ENCODE peak calls at places on chromosome 10, in six cellular contexts. C is GM23248; G is CD8-positive, alpha-beta memory T cell; F is aorta; J is IMR-90; A is A549. Z is an unnamed sample.

GRCh38 chr10:116973946-116974345 is 31.0 kb downstream of the SHTN1 start:
- DNase-seq in C (peak), G (no peak), F (no peak), J (no peak), A (no peak), Z (no peak)

GRCh38 chr10:36089790-36090391 is 447.8 kb upstream of the FZD8 start:
- DNase-seq in C (no peak), G (no peak), F (no peak), J (no peak), A (no peak), Z (no peak)

GRCh38 chr10:113069595-113069994 is 119.5 kb downstream of the TCF7L2 start:
- DNase-seq in C (no peak), G (no peak), F (no peak), J (peak), A (no peak), Z (no peak)

GRCh38 chr10:36621346-36621745 is 504.1 kb upstream of the ANKRD30A start:
- DNase-seq in C (peak), G (no peak), F (no peak), J (peak), A (no peak), Z (no peak)

GRCh38 chr10:68103867-68104255 is 5.4 kb upstream of the MYPN start:
- DNase-seq in C (no peak), G (no peak), F (no peak), J (no peak), A (no peak), Z (no peak)

GRCh38 chr10:58776613-58777318 is 264.1 kb downstream of the BICC1 start:
- DNase-seq in C (no peak), G (no peak), F (no peak), J (no peak), A (no peak), Z (no peak)

GRCh38 chr10:73768881-73769280 is 13.0 kb upstream of the CHCHD1 start:
- DNase-seq in C (no peak), G (peak), F (no peak), J (no peak), A (no peak), Z (no peak)

GRCh38 chr10:14302035-14302434 is 28.7 kb downstream of the FRMD4A start:
- DNase-seq in C (peak), G (no peak), F (no peak), J (peak), A (no peak), Z (no peak)

GRCh38 chr10:43043342-43043772 is 33.5 kb upstream of the RET start:
- DNase-seq in C (no peak), G (no peak), F (peak), J (no peak), A (no peak), Z (no peak)

GRCh38 chr10:103872137-103872933 is 17.0 kb upstream of the SH3PXD2A start:
- DNase-seq in C (peak), G (no peak), F (no peak), J (peak), A (no peak), Z (no peak)

GRCh38 chr10:103870503-103870902 is 15.1 kb upstream of the SH3PXD2A start:
- DNase-seq in C (peak), G (no peak), F (no peak), J (peak), A (no peak), Z (no peak)

GRCh38 chr10:103868200-103868599 is 12.8 kb upstream of the SH3PXD2A start:
- DNase-seq in C (no peak), G (no peak), F (no peak), J (no peak), A (no peak), Z (no peak)

GRCh38 chr10:103869336-103869735 is 14.0 kb upstream of the SH3PXD2A start:
- DNase-seq in C (no peak), G (no peak), F (no peak), J (no peak), A (no peak), Z (no peak)

GRCh38 chr10:103871006-103871405 is 15.6 kb upstream of the SH3PXD2A start:
- DNase-seq in C (no peak), G (no peak), F (no peak), J (no peak), A (no peak), Z (no peak)
- H3K27ac ChIP-seq in C (peak), G (no peak), F (no peak), J (no peak), A (peak), Z (no peak)

GRCh38 chr10:102714621-102715455 is at the start of gene SFXN2:
- DNase-seq in C (peak), G (no peak), F (no peak), J (no peak), A (no peak), Z (peak)
- H3K27ac ChIP-seq in C (peak), G (peak), F (no peak), J (peak), A (peak), Z (peak)

GRCh38 chr10:44310762-44311562 is 73.9 kb downstream of the CXCL12 start:
- DNase-seq in C (peak), G (peak), F (peak), J (peak), A (peak), Z (peak)
- H3K27ac ChIP-seq in C (no peak), G (peak), F (no peak), J (no peak), A (peak), Z (no peak)

GRCh38 chr10:121668336-121669009 is 70.2 kb upstream of the FGFR2 start:
- DNase-seq in C (no peak), G (no peak), F (peak), J (no peak), A (no peak), Z (no peak)
- H3K27ac ChIP-seq in C (no peak), G (no peak), F (no peak), J (no peak), A (no peak), Z (peak)

GRCh38 chr10:29895436-29895835 is 163.9 kb downstream of the JCAD start:
- DNase-seq in C (peak), G (no peak), F (peak), J (peak), A (no peak), Z (no peak)
- H3K27ac ChIP-seq in C (peak), G (no peak), F (peak), J (no peak), A (no peak), Z (no peak)

DNA sequence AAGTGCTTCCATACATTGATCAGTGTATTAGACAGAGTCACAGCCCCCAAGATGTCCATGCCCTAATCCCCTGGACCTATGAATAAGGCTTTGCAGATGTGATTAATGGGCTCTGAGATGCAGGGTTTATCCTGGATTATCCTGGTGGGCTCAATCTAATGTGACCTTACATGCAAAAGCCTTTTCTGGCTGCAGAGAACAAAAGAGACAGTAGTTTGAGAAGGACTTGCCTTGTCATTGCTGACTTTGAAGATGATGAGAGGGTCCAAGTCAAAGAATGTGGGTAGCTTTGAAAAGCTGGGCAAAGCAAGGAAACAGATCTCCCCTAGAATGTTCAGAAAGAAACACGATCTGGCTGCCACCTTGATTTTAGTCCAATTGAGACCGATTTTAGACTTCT is 238.7 kb downstream of the CCSER2 start:
- DNase-seq in C (no peak), G (no peak), F (no peak), J (no peak), A (no peak), Z (no peak)
- H3K27ac ChIP-seq in C (no peak), G (no peak), F (no peak), J (no peak), A (no peak), Z (no peak)

GRCh38 chr10:16521311-16522016 is at the start of gene C1QL3:
- DNase-seq in C (peak), G (no peak), F (no peak), J (peak), A (no peak), Z (no peak)
- H3K27ac ChIP-seq in C (no peak), G (no peak), F (no peak), J (no peak), A (no peak), Z (no peak)

DNA sequence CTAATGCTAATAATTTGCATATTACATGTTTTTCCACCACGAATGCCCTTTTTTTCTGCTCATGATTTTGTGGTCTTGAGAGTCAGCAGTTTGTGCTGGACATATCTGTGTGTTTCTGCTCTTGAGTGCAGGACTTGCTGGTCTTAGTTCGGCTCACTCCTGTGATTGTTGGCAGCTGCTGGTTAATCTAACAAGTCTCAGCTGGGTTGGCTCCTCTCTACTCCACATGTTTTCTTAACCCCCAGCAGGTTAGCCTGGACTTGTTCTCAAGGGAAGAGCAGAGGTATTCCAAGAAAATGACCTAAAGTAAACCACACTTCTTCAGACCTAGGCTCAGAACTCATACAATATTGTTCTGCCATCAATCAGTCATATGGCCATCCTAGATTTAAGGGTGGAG is 1238.9 kb downstream of the XPNPEP1 start:
- DNase-seq in C (no peak), G (no peak), F (no peak), J (no peak), A (no peak), Z (no peak)
- H3K27ac ChIP-seq in C (no peak), G (no peak), F (no peak), J (no peak), A (no peak), Z (no peak)

GRCh38 chr10:18149401-18149800 is 9.2 kb downstream of the CACNB2 start:
- DNase-seq in C (no peak), G (no peak), F (no peak), J (no peak), A (no peak), Z (no peak)
- H3K27ac ChIP-seq in C (no peak), G (no peak), F (no peak), J (no peak), A (no peak), Z (no peak)

GRCh38 chr10:17043586-17043985 is 86.0 kb downstream of the CUBN start:
- DNase-seq in C (no peak), G (no peak), F (no peak), J (no peak), A (no peak), Z (no peak)

GRCh38 chr10:17046989-17047388 is 82.6 kb downstream of the CUBN start:
- DNase-seq in C (peak), G (no peak), F (no peak), J (no peak), A (no peak), Z (no peak)

GRCh38 chr10:17038627-17039026 is 91.0 kb downstream of the CUBN start:
- DNase-seq in C (peak), G (no peak), F (no peak), J (no peak), A (no peak), Z (no peak)

GRCh38 chr10:17041626-17042520 is 87.7 kb downstream of the CUBN start:
- DNase-seq in C (no peak), G (no peak), F (no peak), J (no peak), A (no peak), Z (no peak)
- H3K27ac ChIP-seq in C (no peak), G (no peak), F (no peak), J (no peak), A (no peak), Z (no peak)

Z was measured in caudate nucleus.